ENCODE peak calls at places on chromosomes 7 and 10, in ten cellular contexts. W is right lobe of liver; J is naive thymus-derived CD4-positive, alpha-beta T cell; B is heart left ventricle; U is PC-9; S is effector memory CD4-positive, alpha-beta T cell; O is aorta; L is thoracic aorta; A is H1; E is HCT116. V is an unnamed sample.

GRCh38 chr10:59674211-59674836 is 35.3 kb downstream of the SLC16A9 start:
- DNase-seq in J (no peak), A (no peak), U (no peak), B (no peak), O (no peak), E (no peak), W (no peak), S (no peak), L (no peak), V (no peak)

GRCh38 chr10:97468162-97468561 is 22.2 kb downstream of the ZDHHC16 start:
- DNase-seq in B (no peak), O (no peak), L (no peak), S (no peak), U (no peak), E (no peak), J (no peak), A (no peak), W (no peak), V (no peak)

GRCh38 chr7:93920496-93921189 is 892 bp upstream of the GNG11 start:
- DNase-seq in A (no peak), J (no peak), W (no peak), U (no peak), O (no peak), E (no peak), S (no peak), L (no peak), B (no peak), V (no peak)

GRCh38 chr7:1463685-1464223 is 4.5 kb upstream of the MICALL2 start:
- DNase-seq in B (no peak), U (no peak), O (no peak), W (no peak), A (no peak), E (no peak), S (no peak), L (no peak), J (no peak), V (no peak)

GRCh38 chr7:147540743-147541142 is 1049.8 kb upstream of the C7orf33 start:
- DNase-seq in J (no peak), L (no peak), W (no peak), O (no peak), A (no peak), U (no peak), S (no peak), E (no peak), B (no peak), V (no peak)

GRCh38 chr10:90751107-90751997 is 106.5 kb downstream of the HTR7 start:
- DNase-seq in U (peak), O (no peak), L (no peak), A (no peak), W (no peak), B (no peak), S (peak), J (peak), E (peak), V (no peak)

GRCh38 chr10:116049158-116049557 is 223.8 kb downstream of the GFRA1 start:
- DNase-seq in O (no peak), B (no peak), E (no peak), L (no peak), J (no peak), S (no peak), A (no peak), U (no peak), W (no peak), V (no peak)

GRCh38 chr10:42640610-42641229 is 2.4 kb upstream of the ZNF33B start:
- DNase-seq in O (no peak), B (no peak), S (no peak), L (no peak), E (peak), U (peak), J (no peak), W (no peak), A (no peak), V (no peak)

GRCh38 chr10:110147961-110148360 is 59.4 kb upstream of the MXI1 start:
- DNase-seq in U (no peak), J (no peak), O (no peak), B (no peak), E (no peak), S (no peak), L (no peak), W (no peak), A (no peak), V (no peak)

GRCh38 chr10:60048146-60048545 is 141.8 kb upstream of the CCDC6 start:
- DNase-seq in O (no peak), A (peak), S (no peak), W (no peak), L (no peak), E (peak), J (no peak), U (peak), B (no peak), V (no peak)

GRCh38 chr10:78528749-78529204 is 495.1 kb downstream of the RPS24 start:
- DNase-seq in J (no peak), L (no peak), S (no peak), B (no peak), W (no peak), A (no peak), O (no peak), E (no peak), U (no peak), V (no peak)

GRCh38 chr10:77832243-77832642 is 94.3 kb downstream of the DLG5 start:
- DNase-seq in O (no peak), W (peak), A (no peak), B (no peak), U (peak), E (no peak), L (no peak), S (peak), J (no peak), V (peak)

GRCh38 chr7:69002416-69002815 is 595.9 kb upstream of the AUTS2 start:
- DNase-seq in E (no peak), O (no peak), A (no peak), U (peak), S (no peak), J (no peak), L (no peak), W (no peak), B (no peak), V (no peak)

GRCh38 chr10:125060486-125060850 is 99.9 kb downstream of the CTBP2 start:
- DNase-seq in A (no peak), B (no peak), J (no peak), L (no peak), O (no peak), E (no peak), U (no peak), W (no peak), S (no peak), V (no peak)

GRCh38 chr7:154965014-154965413 is 37.9 kb downstream of the PAXIP1 start:
- DNase-seq in W (no peak), S (no peak), O (no peak), L (no peak), A (no peak), U (no peak), E (no peak), B (no peak), J (no peak), V (no peak)

GRCh38 chr10:47030191-47030698 is 119.0 kb downstream of the PTPN20 start:
- DNase-seq in S (no peak), E (no peak), A (no peak), O (no peak), W (peak), J (no peak), L (no peak), B (peak), U (no peak), V (no peak)

GRCh38 chr7:105219771-105220160 is 169.0 kb downstream of the SRPK2 start:
- DNase-seq in U (peak), L (no peak), E (no peak), A (no peak), J (no peak), B (no peak), O (no peak), W (no peak), S (no peak), V (no peak)

GRCh38 chr7:47937065-47937687 is 11.1 kb downstream of the PKD1L1 start:
- DNase-seq in A (no peak), W (no peak), L (no peak), J (no peak), U (no peak), E (no peak), B (no peak), S (no peak), O (no peak), V (no peak)

GRCh38 chr7:93913197-93913596 is 6.8 kb downstream of the GNGT1 start:
- DNase-seq in S (no peak), A (no peak), W (no peak), B (no peak), J (no peak), U (no peak), L (no peak), E (no peak), O (no peak), V (no peak)

DNA sequence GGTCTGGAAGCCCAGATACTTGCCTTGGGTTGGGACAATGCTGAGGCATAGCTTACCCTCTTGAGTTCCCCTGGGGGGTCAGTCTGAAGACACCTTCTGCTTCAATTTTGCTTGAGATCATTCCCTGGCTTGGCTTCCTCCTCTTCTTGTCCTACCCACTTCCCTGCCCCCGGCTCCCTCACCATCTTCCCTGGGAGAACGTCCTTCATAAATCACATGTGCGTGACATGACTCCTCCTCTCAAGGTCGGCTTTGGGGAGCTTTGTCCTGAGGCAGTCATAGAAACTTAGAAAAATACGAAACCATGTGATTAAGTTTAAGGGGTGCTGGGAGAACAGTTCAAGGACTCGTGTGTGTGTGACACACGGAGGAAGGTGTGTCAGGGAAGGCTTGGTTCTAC is 122.6 kb downstream of the SH2D4B start:
- DNase-seq in J (no peak), O (no peak), U (no peak), B (no peak), L (no peak), S (no peak), A (no peak), E (no peak), W (no peak), V (no peak)
- H3K4me3 ChIP-seq in J (no peak), O (no peak), U (no peak), B (no peak), L (no peak), S (no peak), A (no peak), E (no peak), W (no peak), V (no peak)

GRCh38 chr7:44064791-44065430 is 456 bp downstream of the PGAM2 start:
- DNase-seq in O (no peak), L (no peak), J (no peak), U (no peak), A (no peak), E (no peak), B (peak), W (peak), S (no peak), V (no peak)
- H3K4me3 ChIP-seq in O (no peak), L (peak), J (no peak), U (no peak), A (no peak), E (no peak), B (peak), W (no peak), S (no peak), V (peak)

GRCh38 chr7:148625342-148625741 is 34.8 kb downstream of the C7orf33 start:
- DNase-seq in A (no peak), U (no peak), W (no peak), J (no peak), S (no peak), E (no peak), L (no peak), B (no peak), O (no peak), V (no peak)

GRCh38 chr7:148626828-148627227 is 36.3 kb downstream of the C7orf33 start:
- DNase-seq in O (no peak), B (no peak), W (no peak), S (no peak), U (no peak), E (no peak), J (no peak), A (no peak), L (no peak), V (no peak)

GRCh38 chr7:148623586-148624282 is 33.2 kb downstream of the C7orf33 start:
- DNase-seq in O (no peak), L (no peak), W (no peak), B (no peak), J (no peak), E (no peak), A (no peak), U (no peak), S (no peak), V (no peak)

GRCh38 chr7:148622887-148623585 is 32.5 kb downstream of the C7orf33 start:
- DNase-seq in W (peak), J (no peak), B (no peak), O (no peak), S (no peak), U (peak), A (no peak), L (no peak), E (no peak), V (no peak)

GRCh38 chr7:148624735-148625134 is 34.2 kb downstream of the C7orf33 start:
- DNase-seq in W (no peak), E (no peak), S (no peak), L (no peak), J (no peak), A (no peak), U (no peak), B (no peak), O (no peak), V (no peak)
- H3K4me3 ChIP-seq in W (no peak), E (no peak), S (no peak), L (no peak), J (no peak), A (no peak), U (no peak), B (no peak), O (no peak), V (no peak)

DNA sequence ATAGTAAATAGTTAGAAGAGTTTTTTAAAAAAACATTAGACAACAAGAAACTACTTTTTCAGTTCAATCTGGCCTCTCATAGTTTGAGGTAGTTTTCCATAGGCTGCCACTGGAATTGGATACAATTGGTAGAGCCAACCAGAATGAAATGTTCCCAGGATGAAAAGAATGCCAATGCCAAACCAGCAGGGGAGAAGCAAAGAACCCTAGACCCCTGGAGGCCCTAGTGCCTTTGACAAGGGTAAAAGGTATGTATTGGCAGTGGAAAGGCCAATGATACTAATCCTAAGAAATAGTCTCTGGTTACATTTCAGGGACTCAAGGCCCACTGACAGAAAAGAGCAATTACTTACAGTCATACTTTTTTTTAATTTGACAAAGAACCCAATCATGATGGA is 77.4 kb upstream of the SEM1 start:
- DNase-seq in W (no peak), O (no peak), U (no peak), L (no peak), S (no peak), E (no peak), J (no peak), A (no peak), B (no peak), V (no peak)
- H3K4me3 ChIP-seq in W (no peak), O (no peak), U (no peak), L (no peak), S (no peak), E (no peak), J (no peak), A (peak), B (no peak), V (no peak)

DNA sequence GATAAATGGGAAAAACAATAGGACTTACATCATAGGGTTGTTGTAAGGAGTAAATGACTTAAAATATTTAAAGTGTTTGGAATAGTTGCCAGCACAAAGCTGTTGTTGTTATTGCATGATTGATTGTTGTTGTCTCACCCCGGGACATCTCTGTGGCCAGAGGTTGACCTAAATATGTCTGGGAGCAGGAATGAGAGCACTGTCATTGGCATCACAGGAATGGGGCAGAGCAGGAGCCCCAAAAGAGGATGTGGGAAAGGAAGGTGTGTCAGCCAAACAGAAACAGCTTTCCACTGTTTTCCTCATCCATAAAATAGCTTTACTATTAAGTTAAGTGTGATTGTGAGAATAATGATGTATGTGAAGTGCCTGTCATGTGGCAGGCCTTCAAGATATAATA is 121.6 kb downstream of the TMEM168 start:
- DNase-seq in L (no peak), A (no peak), O (no peak), S (no peak), E (no peak), B (no peak), J (no peak), W (no peak), U (no peak), V (no peak)
- H3K4me3 ChIP-seq in L (no peak), A (no peak), O (no peak), S (no peak), E (no peak), B (no peak), J (no peak), W (no peak), U (no peak), V (no peak)

GRCh38 chr10:99233680-99234018 is 2.0 kb downstream of the HPSE2 start:
- DNase-seq in A (no peak), W (no peak), O (no peak), E (no peak), J (no peak), U (no peak), B (no peak), S (no peak), L (no peak), V (no peak)
- H3K4me3 ChIP-seq in A (peak), W (no peak), O (peak), E (no peak), J (no peak), U (no peak), B (peak), S (peak), L (peak), V (peak)

V was measured in right cardiac atrium.